ENCODE peak calls at places on chromosomes 7 and 10, in four cellular contexts. D, M, I and O are unnamed samples.

GRCh38 chr7:15684834-15685233 is 1.6 kb downstream of the MEOX2 start:
- DNase-seq in I (no peak), M (no peak), D (peak; percentile 12), O (peak; percentile 11)

GRCh38 chr10:111410740-111411139 is 333.9 kb downstream of the ADRA2A start:
- DNase-seq in M (no peak), D (no peak), I (no peak), O (no peak)

GRCh38 chr10:119375574-119376265 is 166.8 kb downstream of the RGS10 start:
- DNase-seq in I (peak; percentile 48), M (peak; percentile 78), D (no peak), O (peak; percentile 38)

GRCh38 chr7:4745971-4746919 is 29.2 kb upstream of the AP5Z1 start:
- DNase-seq in M (no peak), I (no peak), D (peak; percentile 80), O (no peak)

GRCh38 chr10:115801987-115802386 is 471.0 kb downstream of the GFRA1 start:
- DNase-seq in D (no peak), M (no peak), I (no peak), O (no peak)

GRCh38 chr10:63430091-63430998 is 35.4 kb downstream of the JMJD1C start:
- DNase-seq in I (no peak), D (peak; percentile 76), M (no peak), O (no peak)

GRCh38 chr7:116495737-116496136 is 3.8 kb upstream of the CAV2 start:
- DNase-seq in M (no peak), D (peak; percentile 27), I (no peak), O (no peak)

GRCh38 chr7:45592230-45592991 is 18.2 kb downstream of the ADCY1 start:
- DNase-seq in D (no peak), M (no peak), I (no peak), O (no peak)

GRCh38 chr7:78493383-78493782 is 694.8 kb downstream of the PHTF2 start:
- DNase-seq in M (no peak), I (no peak), D (no peak), O (no peak)

GRCh38 chr7:114922652-114923402 is 933 bp downstream of the MDFIC start:
- DNase-seq in D (peak; percentile 83), I (no peak), M (peak; percentile 56), O (peak; percentile 53)

GRCh38 chr7:87735360-87735759 is 107.2 kb downstream of the RUNDC3B start:
- DNase-seq in I (no peak), M (no peak), D (no peak), O (no peak)

GRCh38 chr7:22394739-22395138 is 37.8 kb upstream of the RAPGEF5 start:
- DNase-seq in D (no peak), M (no peak), I (no peak), O (no peak)

GRCh38 chr10:14513061-14513460 is 182.3 kb upstream of the FRMD4A start:
- DNase-seq in I (no peak), M (no peak), D (no peak), O (no peak)

GRCh38 chr7:34296663-34297062 is 361.4 kb upstream of the NPSR1 start:
- DNase-seq in M (no peak), D (peak; percentile 48), I (no peak), O (no peak)

GRCh38 chr10:131625041-131625440 is 275.8 kb upstream of the PPP2R2D start:
- DNase-seq in D (no peak), I (no peak), M (peak; percentile 41), O (no peak)

GRCh38 chr7:47218378-47219176 is 363.3 kb downstream of the TNS3 start:
- DNase-seq in D (no peak), M (no peak), I (no peak), O (no peak)

GRCh38 chr7:78677391-78677790 is 776.1 kb downstream of the MAGI2 start:
- DNase-seq in D (no peak), I (no peak), M (no peak), O (no peak)

GRCh38 chr7:4862156-4862555 is 326 bp upstream of the PAPOLB start:
- DNase-seq in M (no peak), I (no peak), D (no peak), O (no peak)

GRCh38 chr7:20797174-20798080 is 10.7 kb upstream of the SP8 start:
- DNase-seq in M (no peak), I (no peak), D (no peak), O (no peak)

GRCh38 chr10:128870830-128871597 is 596.0 kb upstream of the MGMT start:
- DNase-seq in D (no peak), I (no peak), M (no peak), O (no peak)

GRCh38 chr10:114256822-114257221 is 17.8 kb downstream of the VWA2 start:
- DNase-seq in D (peak; percentile 21), I (no peak), M (no peak), O (no peak)

GRCh38 chr10:61642073-61642637 is 20.6 kb upstream of the CABCOCO1 start:
- DNase-seq in D (no peak), I (no peak), M (no peak), O (no peak)

GRCh38 chr7:157612664-157613561 is 276.1 kb downstream of the DNAJB6 start:
- DNase-seq in D (no peak), I (no peak), M (no peak), O (no peak)

GRCh38 chr7:128167316-128167691 is 73.8 kb upstream of the LEP start:
- DNase-seq in I (no peak), M (peak; percentile 73), D (peak; percentile 53), O (peak; percentile 47)

GRCh38 chr7:156178214-156178613 is 366.0 kb upstream of the SHH start:
- DNase-seq in I (no peak), D (no peak), M (no peak), O (no peak)

GRCh38 chr10:126110434-126110833 is 214.1 kb downstream of the FANK1 start:
- DNase-seq in M (no peak), I (no peak), D (no peak), O (no peak)

GRCh38 chr10:71945819-71946474 is 18.2 kb upstream of the CHST3 start:
- DNase-seq in I (no peak), M (no peak), D (no peak), O (no peak)

GRCh38 chr7:17186745-17187144 is 111.7 kb upstream of the AHR start:
- DNase-seq in I (no peak), D (no peak), M (no peak), O (no peak)

GRCh38 chr7:8176370-8177081 is 85.4 kb downstream of the ICA1 start:
- DNase-seq in D (no peak), M (no peak), I (no peak), O (no peak)

GRCh38 chr10:97736902-97737769 is at the start of gene ZFYVE27:
- DNase-seq in D (peak; percentile 95), M (peak; percentile 99), I (peak; percentile 91), O (peak; percentile 98)

GRCh38 chr10:126350216-126350992 is 37.9 kb downstream of the ADAM12 start:
- DNase-seq in I (peak; percentile 37), D (peak; percentile 96), M (no peak), O (peak; percentile 11)

GRCh38 chr7:3453398-3453797 is 152.3 kb downstream of the SDK1 start:
- DNase-seq in D (no peak), I (no peak), M (peak; percentile 26), O (no peak)